ENCODE peak calls at places on chromosomes 7 and 10, in nine cellular contexts. One of them, this sample, is unnamed.

GRCh38 chr10:131724891-131725735 is 175.7 kb upstream of the PPP2R2D start:
- DNase-seq in CD8-positive, alpha-beta memory T cell: no peak
- DNase-seq in NCI-H1417 treated with DMSO at 0.1 percent for 48 hours: no peak
- DNase-seq in fibroblast of mammary gland: no peak
- DNase-seq in mesendoderm: no peak
- DNase-seq in IMR-90: no peak
- DNase-seq in HCT116: no peak
- DNase-seq in activated naive CD8-positive, alpha-beta T cell treated with anti-CD3 and anti-CD28 coated beads for 36 hours: no peak
- DNase-seq in substantia nigra: no peak
- DNase-seq in this sample: no peak

GRCh38 chr7:98399462-98399861 is 1.4 kb downstream of the BAIAP2L1 start:
- DNase-seq in CD8-positive, alpha-beta memory T cell: no peak
- DNase-seq in NCI-H1417 treated with DMSO at 0.1 percent for 48 hours: no peak
- DNase-seq in fibroblast of mammary gland: no peak
- DNase-seq in mesendoderm: no peak
- DNase-seq in IMR-90: peak
- DNase-seq in HCT116: no peak
- DNase-seq in activated naive CD8-positive, alpha-beta T cell treated with anti-CD3 and anti-CD28 coated beads for 36 hours: no peak
- DNase-seq in substantia nigra: no peak
- DNase-seq in this sample: no peak

GRCh38 chr10:105733919-105734318 is 1092.8 kb downstream of the SORCS3 start:
- DNase-seq in CD8-positive, alpha-beta memory T cell: no peak
- DNase-seq in NCI-H1417 treated with DMSO at 0.1 percent for 48 hours: no peak
- DNase-seq in fibroblast of mammary gland: no peak
- DNase-seq in mesendoderm: no peak
- DNase-seq in IMR-90: no peak
- DNase-seq in HCT116: no peak
- DNase-seq in activated naive CD8-positive, alpha-beta T cell treated with anti-CD3 and anti-CD28 coated beads for 36 hours: no peak
- DNase-seq in substantia nigra: no peak
- DNase-seq in this sample: no peak

GRCh38 chr7:81515009-81515408 is 254.8 kb downstream of the HGF start:
- DNase-seq in CD8-positive, alpha-beta memory T cell: no peak
- DNase-seq in NCI-H1417 treated with DMSO at 0.1 percent for 48 hours: no peak
- DNase-seq in fibroblast of mammary gland: peak
- DNase-seq in mesendoderm: no peak
- DNase-seq in IMR-90: peak
- DNase-seq in HCT116: no peak
- DNase-seq in activated naive CD8-positive, alpha-beta T cell treated with anti-CD3 and anti-CD28 coated beads for 36 hours: no peak
- DNase-seq in substantia nigra: no peak
- DNase-seq in this sample: no peak

GRCh38 chr10:102994551-102995295 is 76.6 kb downstream of the CNNM2 start:
- DNase-seq in CD8-positive, alpha-beta memory T cell: no peak
- DNase-seq in NCI-H1417 treated with DMSO at 0.1 percent for 48 hours: no peak
- DNase-seq in fibroblast of mammary gland: no peak
- DNase-seq in mesendoderm: no peak
- DNase-seq in IMR-90: no peak
- DNase-seq in HCT116: no peak
- DNase-seq in activated naive CD8-positive, alpha-beta T cell treated with anti-CD3 and anti-CD28 coated beads for 36 hours: no peak
- DNase-seq in substantia nigra: no peak
- DNase-seq in this sample: no peak

GRCh38 chr7:21949522-21949921 is 3.8 kb upstream of the CDCA7L start:
- DNase-seq in CD8-positive, alpha-beta memory T cell: no peak
- DNase-seq in NCI-H1417 treated with DMSO at 0.1 percent for 48 hours: no peak
- DNase-seq in fibroblast of mammary gland: no peak
- DNase-seq in mesendoderm: no peak
- DNase-seq in IMR-90: no peak
- DNase-seq in HCT116: no peak
- DNase-seq in activated naive CD8-positive, alpha-beta T cell treated with anti-CD3 and anti-CD28 coated beads for 36 hours: no peak
- DNase-seq in substantia nigra: no peak
- DNase-seq in this sample: no peak

GRCh38 chr10:73629165-73629564 is 12.1 kb downstream of the MYOZ1 start:
- DNase-seq in CD8-positive, alpha-beta memory T cell: no peak
- DNase-seq in NCI-H1417 treated with DMSO at 0.1 percent for 48 hours: no peak
- DNase-seq in fibroblast of mammary gland: no peak
- DNase-seq in mesendoderm: no peak
- DNase-seq in IMR-90: no peak
- DNase-seq in HCT116: no peak
- DNase-seq in activated naive CD8-positive, alpha-beta T cell treated with anti-CD3 and anti-CD28 coated beads for 36 hours: no peak
- DNase-seq in substantia nigra: no peak
- DNase-seq in this sample: no peak

GRCh38 chr10:53978292-53978691 is 822.7 kb downstream of the PCDH15 start:
- DNase-seq in CD8-positive, alpha-beta memory T cell: no peak
- DNase-seq in NCI-H1417 treated with DMSO at 0.1 percent for 48 hours: no peak
- DNase-seq in fibroblast of mammary gland: no peak
- DNase-seq in mesendoderm: peak
- DNase-seq in IMR-90: no peak
- DNase-seq in HCT116: no peak
- DNase-seq in activated naive CD8-positive, alpha-beta T cell treated with anti-CD3 and anti-CD28 coated beads for 36 hours: no peak
- DNase-seq in substantia nigra: no peak
- DNase-seq in this sample: no peak

GRCh38 chr10:72785422-72785818 is 93.5 kb downstream of the MCU start:
- DNase-seq in CD8-positive, alpha-beta memory T cell: no peak
- DNase-seq in NCI-H1417 treated with DMSO at 0.1 percent for 48 hours: no peak
- DNase-seq in fibroblast of mammary gland: no peak
- DNase-seq in mesendoderm: no peak
- DNase-seq in IMR-90: no peak
- DNase-seq in HCT116: no peak
- DNase-seq in activated naive CD8-positive, alpha-beta T cell treated with anti-CD3 and anti-CD28 coated beads for 36 hours: no peak
- DNase-seq in substantia nigra: no peak
- DNase-seq in this sample: no peak